ENCODE peak calls at places on chromosomes 5 and 9, in nine cellular contexts. One of them, this sample, is unnamed.

GRCh38 chr9:35691325-35691631 is 1.6 kb upstream of the TPM2 start:
- DNase-seq in mammary epithelial cell: no peak
- DNase-seq in H1: no peak
- DNase-seq in psoas muscle: no peak
- DNase-seq in IMR-90: no peak
- DNase-seq in stomach: no peak
- DNase-seq in SK-N-SH: no peak
- DNase-seq in body of pancreas: no peak
- DNase-seq in spleen: no peak
- DNase-seq in this sample: no peak

GRCh38 chr5:62268239-62268638 is 37.8 kb upstream of the KIF2A start:
- DNase-seq in mammary epithelial cell: peak; percentile 93
- DNase-seq in H1: no peak
- DNase-seq in psoas muscle: no peak
- DNase-seq in IMR-90: no peak
- DNase-seq in stomach: no peak
- DNase-seq in SK-N-SH: no peak
- DNase-seq in body of pancreas: peak; percentile 54
- DNase-seq in spleen: no peak
- DNase-seq in this sample: no peak

GRCh38 chr5:9885164-9885563 is 255.0 kb upstream of the TAS2R1 start:
- DNase-seq in mammary epithelial cell: no peak
- DNase-seq in H1: no peak
- DNase-seq in psoas muscle: no peak
- DNase-seq in IMR-90: no peak
- DNase-seq in stomach: no peak
- DNase-seq in SK-N-SH: no peak
- DNase-seq in body of pancreas: no peak
- DNase-seq in spleen: no peak
- DNase-seq in this sample: no peak

GRCh38 chr9:133640580-133641395 is 4.6 kb downstream of the DBH start:
- DNase-seq in mammary epithelial cell: no peak
- DNase-seq in H1: no peak
- DNase-seq in psoas muscle: no peak
- DNase-seq in IMR-90: no peak
- DNase-seq in stomach: no peak
- DNase-seq in SK-N-SH: no peak
- DNase-seq in body of pancreas: no peak
- DNase-seq in spleen: no peak
- DNase-seq in this sample: no peak

GRCh38 chr9:68913054-68913453 is 100.9 kb downstream of the PRKACG start:
- DNase-seq in mammary epithelial cell: no peak
- DNase-seq in H1: no peak
- DNase-seq in psoas muscle: no peak
- DNase-seq in IMR-90: no peak
- DNase-seq in stomach: no peak
- DNase-seq in SK-N-SH: no peak
- DNase-seq in body of pancreas: no peak
- DNase-seq in spleen: no peak
- DNase-seq in this sample: no peak

GRCh38 chr9:115945009-115945431 is 208.6 kb upstream of the PAPPA start:
- DNase-seq in mammary epithelial cell: no peak
- DNase-seq in H1: no peak
- DNase-seq in psoas muscle: no peak
- DNase-seq in IMR-90: peak; percentile 20
- DNase-seq in stomach: no peak
- DNase-seq in SK-N-SH: no peak
- DNase-seq in body of pancreas: no peak
- DNase-seq in spleen: no peak
- DNase-seq in this sample: no peak

GRCh38 chr5:56326770-56327169 is 93.6 kb upstream of the ANKRD55 start:
- DNase-seq in mammary epithelial cell: no peak
- DNase-seq in H1: no peak
- DNase-seq in psoas muscle: no peak
- DNase-seq in IMR-90: no peak
- DNase-seq in stomach: no peak
- DNase-seq in SK-N-SH: no peak
- DNase-seq in body of pancreas: no peak
- DNase-seq in spleen: no peak
- DNase-seq in this sample: no peak

GRCh38 chr9:97560154-97560553 is 58.7 kb downstream of the TMOD1 start:
- DNase-seq in mammary epithelial cell: no peak
- DNase-seq in H1: no peak
- DNase-seq in psoas muscle: no peak
- DNase-seq in IMR-90: no peak
- DNase-seq in stomach: no peak
- DNase-seq in SK-N-SH: no peak
- DNase-seq in body of pancreas: no peak
- DNase-seq in spleen: peak; percentile 1
- DNase-seq in this sample: no peak

GRCh38 chr9:124255222-124255621 is 2.5 kb upstream of the NEK6 start:
- DNase-seq in mammary epithelial cell: no peak
- DNase-seq in H1: no peak
- DNase-seq in psoas muscle: no peak
- DNase-seq in IMR-90: no peak
- DNase-seq in stomach: no peak
- DNase-seq in SK-N-SH: no peak
- DNase-seq in body of pancreas: no peak
- DNase-seq in spleen: peak; percentile 34
- DNase-seq in this sample: no peak

GRCh38 chr9:419571-420156 is 205.0 kb downstream of the DOCK8 start:
- DNase-seq in mammary epithelial cell: peak; percentile 68
- DNase-seq in H1: no peak
- DNase-seq in psoas muscle: no peak
- DNase-seq in IMR-90: no peak
- DNase-seq in stomach: peak; percentile 28
- DNase-seq in SK-N-SH: no peak
- DNase-seq in body of pancreas: no peak
- DNase-seq in spleen: no peak
- DNase-seq in this sample: no peak

GRCh38 chr9:86308687-86309086 is 26.3 kb upstream of the ISCA1 start:
- DNase-seq in mammary epithelial cell: no peak
- DNase-seq in H1: no peak
- DNase-seq in psoas muscle: no peak
- DNase-seq in IMR-90: no peak
- DNase-seq in stomach: no peak
- DNase-seq in SK-N-SH: no peak
- DNase-seq in body of pancreas: no peak
- DNase-seq in spleen: no peak
- DNase-seq in this sample: no peak

GRCh38 chr9:86126998-86127972 is 27.9 kb upstream of the GOLM1 start:
- DNase-seq in mammary epithelial cell: peak; percentile 91
- DNase-seq in H1: peak; percentile 68
- DNase-seq in psoas muscle: peak; percentile 58
- DNase-seq in IMR-90: peak; percentile 74
- DNase-seq in stomach: peak; percentile 89
- DNase-seq in SK-N-SH: peak; percentile 22
- DNase-seq in body of pancreas: peak; percentile 99
- DNase-seq in spleen: no peak
- DNase-seq in this sample: peak; percentile 99

GRCh38 chr9:87206064-87206661 is 258.9 kb upstream of the GAS1 start:
- DNase-seq in mammary epithelial cell: peak; percentile 69
- DNase-seq in H1: no peak
- DNase-seq in psoas muscle: no peak
- DNase-seq in IMR-90: peak; percentile 85
- DNase-seq in stomach: no peak
- DNase-seq in SK-N-SH: no peak
- DNase-seq in body of pancreas: no peak
- DNase-seq in spleen: no peak
- DNase-seq in this sample: no peak

GRCh38 chr5:173268750-173269580 is 34.0 kb upstream of the NKX2-5 start:
- DNase-seq in mammary epithelial cell: no peak
- DNase-seq in H1: no peak
- DNase-seq in psoas muscle: no peak
- DNase-seq in IMR-90: no peak
- DNase-seq in stomach: no peak
- DNase-seq in SK-N-SH: no peak
- DNase-seq in body of pancreas: no peak
- DNase-seq in spleen: no peak
- DNase-seq in this sample: peak; percentile 92

GRCh38 chr9:18457498-18457897 is 16.5 kb upstream of the ADAMTSL1 start:
- DNase-seq in mammary epithelial cell: no peak
- DNase-seq in H1: no peak
- DNase-seq in psoas muscle: no peak
- DNase-seq in IMR-90: peak; percentile 42
- DNase-seq in stomach: no peak
- DNase-seq in SK-N-SH: no peak
- DNase-seq in body of pancreas: no peak
- DNase-seq in spleen: no peak
- DNase-seq in this sample: no peak

DNA sequence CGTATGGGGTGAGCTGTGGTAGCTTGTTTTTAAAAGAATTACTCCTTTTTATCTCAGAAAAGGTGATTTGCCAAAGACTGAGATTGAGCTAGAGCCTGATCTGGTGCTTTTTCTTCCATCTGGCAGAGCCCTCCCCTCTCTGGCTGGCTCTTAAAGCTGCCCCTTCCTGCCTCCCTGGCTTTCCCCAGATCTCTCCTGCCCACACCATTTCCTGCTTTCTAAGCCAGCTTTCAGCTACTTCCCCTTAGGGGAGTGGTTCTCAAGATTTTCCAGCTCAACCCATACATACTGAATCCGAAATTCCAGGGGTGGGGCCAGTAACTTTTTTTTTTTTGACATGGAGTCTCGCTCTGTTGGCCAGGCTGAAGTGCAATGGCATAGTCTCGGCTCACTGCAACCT is 4.8 kb upstream of the ACOT12 start:
- DNase-seq in mammary epithelial cell: no peak
- DNase-seq in H1: no peak
- DNase-seq in psoas muscle: no peak
- DNase-seq in IMR-90: no peak
- DNase-seq in stomach: no peak
- DNase-seq in SK-N-SH: no peak
- DNase-seq in body of pancreas: no peak
- DNase-seq in spleen: no peak
- DNase-seq in this sample: no peak
- H3K4me3 ChIP-seq in mammary epithelial cell: no peak overlapping the region
- H3K4me3 ChIP-seq in H1: no peak overlapping the region
- H3K4me3 ChIP-seq in psoas muscle: no peak overlapping the region
- H3K4me3 ChIP-seq in IMR-90: no peak overlapping the region
- H3K4me3 ChIP-seq in stomach: no peak overlapping the region
- H3K4me3 ChIP-seq in SK-N-SH: no peak overlapping the region
- H3K4me3 ChIP-seq in body of pancreas: no peak overlapping the region
- H3K4me3 ChIP-seq in spleen: no peak overlapping the region
- H3K4me3 ChIP-seq in this sample: no peak overlapping the region

DNA sequence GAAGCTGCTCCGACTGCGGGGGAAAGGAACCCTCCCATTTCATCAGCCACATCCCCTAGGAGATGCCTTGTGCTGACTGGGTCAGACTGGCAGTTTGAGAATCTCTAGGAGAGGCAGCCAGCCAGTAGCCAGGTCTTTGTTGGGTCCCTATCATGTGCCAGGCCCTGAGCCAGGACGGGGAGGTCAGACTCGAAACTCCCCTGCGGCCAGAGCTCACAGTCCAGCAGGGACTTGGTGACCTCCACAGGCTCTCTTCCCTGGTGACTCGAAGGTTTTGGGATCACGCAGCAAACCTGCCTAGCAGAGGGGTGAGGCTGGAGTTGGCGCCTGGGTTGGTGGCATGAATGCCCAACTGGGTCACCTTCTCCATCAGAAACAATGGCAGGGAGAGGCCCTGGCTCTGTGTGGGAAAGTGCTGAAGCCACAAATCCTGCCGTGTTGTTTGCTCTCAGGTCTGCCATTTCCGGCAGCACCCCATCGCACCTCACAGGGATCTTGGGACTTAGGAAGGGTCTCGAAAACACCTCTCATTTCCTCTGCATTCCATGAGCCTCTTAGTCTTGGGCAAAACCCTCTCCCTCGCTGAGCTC is 14.4 kb upstream of the ORM1 start:
- DNase-seq in mammary epithelial cell: no peak
- DNase-seq in H1: no peak
- DNase-seq in psoas muscle: no peak
- DNase-seq in IMR-90: no peak
- DNase-seq in stomach: peak; percentile 22
- DNase-seq in SK-N-SH: no peak
- DNase-seq in body of pancreas: peak; percentile 8
- DNase-seq in spleen: peak; percentile 58
- DNase-seq in this sample: no peak
- H3K27ac ChIP-seq in mammary epithelial cell: no peak overlapping the region
- H3K27ac ChIP-seq in H1: no peak overlapping the region
- H3K27ac ChIP-seq in psoas muscle: no peak overlapping the region
- H3K27ac ChIP-seq in IMR-90: no peak overlapping the region
- H3K27ac ChIP-seq in stomach: no peak overlapping the region
- H3K27ac ChIP-seq in SK-N-SH: no peak overlapping the region
- H3K27ac ChIP-seq in body of pancreas: no peak overlapping the region
- H3K27ac ChIP-seq in spleen: no peak overlapping the region
- H3K27ac ChIP-seq in this sample: no peak overlapping the region

DNA sequence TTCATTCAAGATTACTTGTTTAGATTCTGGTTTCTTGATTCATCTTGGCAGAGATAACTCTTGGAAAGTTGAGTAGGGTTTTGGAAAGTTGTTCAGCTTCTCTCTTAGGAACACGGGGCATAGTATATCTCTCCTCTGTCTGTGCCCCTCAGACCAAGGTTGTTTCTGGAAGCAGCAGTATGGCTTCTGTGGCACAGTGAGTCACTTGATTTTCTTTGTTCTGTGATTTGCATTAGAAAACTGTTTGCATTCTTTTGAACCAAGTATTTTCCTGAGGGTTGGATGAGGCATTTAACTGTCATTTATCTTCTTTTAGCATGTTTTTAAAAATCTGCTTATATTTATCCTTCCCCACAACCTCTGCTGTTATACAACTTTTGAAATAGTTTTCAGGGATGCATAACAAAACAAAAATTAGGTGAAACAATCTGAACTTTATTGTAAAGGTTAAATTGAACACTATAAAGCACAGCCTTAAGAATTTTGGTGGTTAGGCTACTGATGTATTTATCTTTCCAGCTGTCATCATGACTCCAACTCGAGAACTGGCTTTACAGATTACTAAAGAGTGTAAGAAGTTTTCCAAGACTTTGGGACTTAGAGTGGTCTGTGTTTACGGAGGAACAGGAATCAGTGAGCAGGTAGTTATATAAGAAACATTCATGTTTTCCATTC is 26.5 kb downstream of the DDX46 start:
- DNase-seq in mammary epithelial cell: no peak
- DNase-seq in H1: peak; percentile 5
- DNase-seq in psoas muscle: no peak
- DNase-seq in IMR-90: peak; percentile 54
- DNase-seq in stomach: no peak
- DNase-seq in SK-N-SH: no peak
- DNase-seq in body of pancreas: no peak
- DNase-seq in spleen: no peak
- DNase-seq in this sample: no peak
- H3K36me3 ChIP-seq in mammary epithelial cell: peaks cover 42% of the 10 kb centered on the region
- H3K36me3 ChIP-seq in H1: peaks cover 87% of the 10 kb centered on the region
- H3K36me3 ChIP-seq in psoas muscle: peaks cover 100% of the 10 kb centered on the region
- H3K36me3 ChIP-seq in IMR-90: peaks cover 37% of the 10 kb centered on the region
- H3K36me3 ChIP-seq in stomach: peaks cover 100% of the 10 kb centered on the region
- H3K36me3 ChIP-seq in SK-N-SH: peaks cover 66% of the 10 kb centered on the region
- H3K36me3 ChIP-seq in body of pancreas: no peaks in the 10 kb centered on the region
- H3K36me3 ChIP-seq in spleen: peaks cover 64% of the 10 kb centered on the region
- H3K36me3 ChIP-seq in this sample: peaks cover 84% of the 10 kb centered on the region

DNA sequence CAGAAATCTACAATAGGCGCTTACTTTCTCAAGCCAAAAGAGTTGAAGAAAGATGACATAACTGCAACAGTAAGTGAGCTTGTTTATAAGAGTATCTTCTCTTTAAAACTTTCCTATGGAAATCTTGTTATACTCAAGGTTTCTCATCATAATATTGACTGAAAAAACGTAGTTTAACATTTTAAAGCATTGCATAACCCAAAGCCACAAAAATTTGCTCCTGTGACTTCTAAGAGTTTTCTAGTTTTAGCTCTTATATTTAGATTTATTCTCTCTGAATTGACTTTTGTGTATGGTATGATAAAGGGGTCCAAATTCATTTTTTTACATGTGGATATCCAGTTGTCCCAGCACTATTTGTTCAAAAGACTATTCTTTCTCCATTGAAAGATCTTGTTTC is 15.2 kb downstream of the WDR36 start:
- DNase-seq in mammary epithelial cell: no peak
- DNase-seq in H1: no peak
- DNase-seq in psoas muscle: no peak
- DNase-seq in IMR-90: peak; percentile 35
- DNase-seq in stomach: no peak
- DNase-seq in SK-N-SH: no peak
- DNase-seq in body of pancreas: no peak
- DNase-seq in spleen: no peak
- DNase-seq in this sample: no peak
- H3K4me3 ChIP-seq in mammary epithelial cell: no peak overlapping the region
- H3K4me3 ChIP-seq in H1: no peak overlapping the region
- H3K4me3 ChIP-seq in psoas muscle: no peak overlapping the region
- H3K4me3 ChIP-seq in IMR-90: no peak overlapping the region
- H3K4me3 ChIP-seq in stomach: no peak overlapping the region
- H3K4me3 ChIP-seq in SK-N-SH: no peak overlapping the region
- H3K4me3 ChIP-seq in body of pancreas: no peak overlapping the region
- H3K4me3 ChIP-seq in spleen: no peak overlapping the region
- H3K4me3 ChIP-seq in this sample: no peak overlapping the region